ENCODE peak calls at places on chromosomes 3 and 15, in six cellular contexts. B is HCT116, F is GM12878, S is HepG2, U is K562, M is H1. Q is an unnamed sample. For H3K4me1, the result is how much of the 10 kb centered on the place peaks cover.

GRCh38 chr3:56157693-56158092 is 310.6 kb downstream of the ERC2 start:
- DNase-seq in B (no peak), U (no peak), M (no peak), S (no peak), F (peak), Q (no peak)

GRCh38 chr3:44065311-44065710 is 176.4 kb upstream of the TOPAZ1 start:
- DNase-seq in M (no peak), F (no peak), S (no peak), B (no peak), U (no peak), Q (no peak)

GRCh38 chr15:70672081-70672480 is 91.3 kb downstream of the UACA start:
- DNase-seq in U (no peak), M (no peak), B (no peak), F (peak), S (no peak), Q (no peak)

GRCh38 chr3:139808196-139808595 is 126.8 kb upstream of the CLSTN2 start:
- DNase-seq in B (no peak), F (no peak), M (no peak), U (no peak), S (no peak), Q (no peak)

GRCh38 chr3:100006570-100007271 is 107.6 kb downstream of the FILIP1L start:
- DNase-seq in M (no peak), F (no peak), S (peak), B (no peak), U (no peak), Q (no peak)

GRCh38 chr3:23856286-23856685 is 50.5 kb downstream of the UBE2E1 start:
- DNase-seq in M (no peak), B (no peak), F (no peak), U (no peak), S (no peak), Q (no peak)

GRCh38 chr3:133047980-133048379 is 9.8 kb downstream of the TMEM108 start:
- DNase-seq in U (no peak), S (no peak), M (no peak), F (no peak), B (no peak), Q (no peak)

GRCh38 chr3:42600958-42601675 is 631 bp downstream of the NKTR start:
- DNase-seq in B (no peak), U (no peak), S (peak), F (no peak), M (peak), Q (peak)

GRCh38 chr3:30664449-30664848 is 58.0 kb downstream of the TGFBR2 start:
- DNase-seq in U (no peak), S (no peak), M (no peak), F (no peak), B (no peak), Q (no peak)

GRCh38 chr3:49707113-49707480 is 12.4 kb downstream of the AMIGO3 start:
- DNase-seq in F (no peak), B (no peak), S (no peak), U (no peak), M (no peak), Q (no peak)

GRCh38 chr3:30793755-30794154 is 100.7 kb downstream of the GADL1 start:
- DNase-seq in F (no peak), B (no peak), S (no peak), M (no peak), U (no peak), Q (no peak)

GRCh38 chr15:41438206-41438605 is 21.3 kb downstream of the RTF1 start:
- DNase-seq in F (no peak), U (peak), M (no peak), B (no peak), S (no peak), Q (no peak)

GRCh38 chr3:36843065-36844051 is 79.0 kb upstream of the DCLK3 start:
- DNase-seq in U (peak), M (peak), B (peak), F (peak), S (peak), Q (peak)

GRCh38 chr15:48785195-48785594 is 25.7 kb downstream of the CEP152 start:
- DNase-seq in F (no peak), M (no peak), U (no peak), S (no peak), B (no peak), Q (no peak)

GRCh38 chr15:60444289-60444912 is 34.5 kb downstream of the ICE2 start:
- DNase-seq in M (no peak), F (no peak), B (no peak), U (no peak), S (peak), Q (no peak)

GRCh38 chr15:57551717-57552677 is 39.7 kb upstream of the MYZAP start:
- DNase-seq in B (peak), S (peak), F (no peak), U (no peak), M (peak), Q (peak)

GRCh38 chr15:33279613-33280205 is 31.1 kb upstream of the RYR3 start:
- DNase-seq in M (no peak), U (no peak), F (no peak), S (no peak), B (no peak), Q (no peak)

GRCh38 chr15:33283603-33284002 is 27.2 kb upstream of the RYR3 start:
- DNase-seq in M (no peak), S (no peak), B (no peak), U (no peak), F (no peak), Q (no peak)

GRCh38 chr15:33277689-33278088 is 33.1 kb upstream of the RYR3 start:
- DNase-seq in F (no peak), M (no peak), S (no peak), B (no peak), U (no peak), Q (no peak)

GRCh38 chr15:33282226-33283020 is 28.3 kb upstream of the RYR3 start:
- DNase-seq in B (no peak), S (no peak), U (no peak), M (no peak), F (no peak), Q (no peak)

DNA sequence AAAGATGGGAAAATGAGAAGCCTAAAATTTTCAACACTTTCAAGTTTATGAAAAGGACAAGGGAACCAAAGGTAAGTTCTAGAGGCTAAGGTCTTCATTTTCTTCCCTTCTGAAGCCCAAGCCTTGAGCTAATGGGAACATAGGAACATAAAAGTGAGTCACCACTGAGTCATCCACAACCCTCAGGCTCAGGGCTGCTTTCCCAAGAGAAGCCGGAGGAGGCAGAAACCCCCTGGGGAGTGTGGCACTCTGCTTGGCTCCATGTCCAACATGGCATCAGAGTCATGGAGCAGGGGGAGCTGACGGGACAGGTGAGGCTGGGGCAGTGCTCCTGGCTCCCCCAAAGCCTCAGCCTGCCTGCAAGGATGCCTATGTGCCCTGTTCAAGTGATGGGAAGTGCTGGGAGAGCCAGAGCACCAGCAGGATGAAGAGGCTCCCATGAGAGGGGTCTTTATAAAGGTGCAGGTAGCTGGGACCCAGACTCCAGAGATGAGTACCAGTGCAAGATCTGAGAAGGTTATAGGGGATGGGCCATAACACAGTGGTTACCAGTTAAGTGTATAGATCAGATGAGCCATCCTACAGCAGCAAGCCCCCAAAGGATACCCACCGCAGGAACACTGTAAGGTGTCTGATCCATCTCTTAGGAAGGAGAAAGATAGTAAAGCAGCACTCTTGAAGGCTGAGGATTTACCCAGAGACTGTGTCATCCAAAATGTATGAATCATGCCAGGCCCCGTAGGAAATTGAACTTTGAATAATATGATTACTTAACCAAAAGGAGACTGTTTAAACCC is 31.8 kb upstream of the RYR3 start:
- DNase-seq in M (peak), F (no peak), S (no peak), U (no peak), B (peak), Q (peak)
- TF ChIP-seq ZNF274 in M (no peak), F (no peak), S (no peak), U (no peak), B (no peak), Q (no peak)

GRCh38 chr15:72733941-72734738 is 48.1 kb downstream of the BBS4 start:
- DNase-seq in F (no peak), U (no peak), M (no peak), S (no peak), B (no peak), Q (no peak)

GRCh38 chr15:72740202-72740601 is 43.4 kb downstream of the ADPGK start:
- DNase-seq in S (no peak), U (no peak), F (peak), M (no peak), B (no peak), Q (no peak)

GRCh38 chr15:72735111-72735510 is 48.4 kb downstream of the ADPGK start:
- DNase-seq in F (no peak), M (no peak), U (no peak), B (no peak), S (no peak), Q (no peak)

GRCh38 chr15:72732554-72732953 is 46.5 kb downstream of the BBS4 start:
- DNase-seq in F (no peak), M (no peak), B (no peak), S (no peak), U (no peak), Q (no peak)

GRCh38 chr15:72737723-72738122 is 45.8 kb downstream of the ADPGK start:
- DNase-seq in F (no peak), M (no peak), B (no peak), U (no peak), S (no peak), Q (no peak)
- H3K4me1 ChIP-seq in F (under half), M (under half), B (under half), U (under half), S (under half), Q (under half)

GRCh38 chr3:12005951-12006625 is 1.9 kb downstream of the SYN2 start:
- DNase-seq in F (no peak), U (no peak), S (no peak), M (no peak), B (no peak), Q (no peak)

GRCh38 chr3:12002912-12003311 is 1.3 kb upstream of the SYN2 start:
- DNase-seq in B (no peak), S (no peak), M (no peak), U (no peak), F (no peak), Q (no peak)

DNA sequence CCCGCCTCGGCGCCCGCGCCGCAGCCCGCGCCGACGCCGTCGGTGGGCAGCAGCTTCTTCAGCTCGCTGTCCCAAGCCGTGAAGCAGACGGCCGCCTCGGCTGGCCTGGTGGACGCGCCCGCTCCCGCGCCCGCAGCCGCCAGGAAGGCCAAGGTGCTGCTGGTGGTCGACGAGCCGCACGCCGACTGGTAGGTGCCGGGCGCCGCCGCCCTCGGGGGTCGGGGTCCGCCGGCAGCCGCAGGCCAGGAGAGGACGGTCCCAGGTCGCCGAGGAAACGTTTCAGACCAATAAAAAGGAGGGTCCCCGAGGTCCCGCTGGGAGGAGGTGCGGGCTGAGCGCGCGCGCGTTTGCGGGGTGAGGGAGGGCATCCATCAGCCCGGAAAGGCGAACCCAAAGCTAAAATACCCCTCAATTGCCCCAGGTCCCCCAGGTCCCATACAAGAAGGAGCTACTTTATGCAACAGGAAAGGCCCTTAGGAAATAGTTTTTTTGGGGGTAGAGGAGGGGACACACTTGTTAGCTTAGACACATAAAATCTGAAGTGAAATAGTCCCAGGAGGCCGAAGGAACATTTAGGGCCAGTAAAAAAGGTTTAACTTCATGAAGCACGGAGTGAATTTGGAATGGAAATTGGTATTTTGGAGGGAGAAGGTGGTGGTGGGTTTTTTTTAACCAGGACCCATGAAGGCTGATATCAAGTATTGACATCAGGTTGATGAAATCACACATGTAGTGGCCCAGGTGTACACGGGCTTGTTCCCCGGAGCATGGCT is 739 bp downstream of the SYN2 start:
- DNase-seq in F (no peak), U (no peak), S (no peak), M (no peak), B (no peak), Q (no peak)
- TF ChIP-seq ZNF274 in F (no peak), U (no peak), S (no peak), M (no peak), B (no peak), Q (no peak)

DNA sequence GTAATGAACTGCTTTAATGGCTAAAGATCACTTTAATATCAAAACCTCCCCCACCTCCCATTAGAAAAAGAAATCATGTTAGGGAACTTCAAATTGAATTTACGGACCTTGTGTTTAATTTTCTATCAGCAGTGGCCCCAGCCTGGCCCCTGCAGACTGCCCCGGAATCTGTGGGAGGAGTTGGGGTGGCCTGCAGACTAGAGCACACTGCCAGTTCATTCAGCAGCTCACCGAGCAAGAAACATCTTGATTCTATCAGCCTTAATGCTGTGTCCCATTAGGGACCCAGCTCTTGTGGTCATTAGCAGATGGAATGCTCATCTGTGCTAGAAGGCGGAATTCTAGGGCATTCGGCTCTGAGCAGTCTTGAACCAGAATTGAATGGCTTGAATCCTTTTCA is 54.2 kb downstream of the FLNB start:
- DNase-seq in F (no peak), U (no peak), B (no peak), M (no peak), S (no peak), Q (no peak)
- H3K4me1 ChIP-seq in F (under half), U (under half), B (under half), M (under half), S (half or more), Q (under half)

DNA sequence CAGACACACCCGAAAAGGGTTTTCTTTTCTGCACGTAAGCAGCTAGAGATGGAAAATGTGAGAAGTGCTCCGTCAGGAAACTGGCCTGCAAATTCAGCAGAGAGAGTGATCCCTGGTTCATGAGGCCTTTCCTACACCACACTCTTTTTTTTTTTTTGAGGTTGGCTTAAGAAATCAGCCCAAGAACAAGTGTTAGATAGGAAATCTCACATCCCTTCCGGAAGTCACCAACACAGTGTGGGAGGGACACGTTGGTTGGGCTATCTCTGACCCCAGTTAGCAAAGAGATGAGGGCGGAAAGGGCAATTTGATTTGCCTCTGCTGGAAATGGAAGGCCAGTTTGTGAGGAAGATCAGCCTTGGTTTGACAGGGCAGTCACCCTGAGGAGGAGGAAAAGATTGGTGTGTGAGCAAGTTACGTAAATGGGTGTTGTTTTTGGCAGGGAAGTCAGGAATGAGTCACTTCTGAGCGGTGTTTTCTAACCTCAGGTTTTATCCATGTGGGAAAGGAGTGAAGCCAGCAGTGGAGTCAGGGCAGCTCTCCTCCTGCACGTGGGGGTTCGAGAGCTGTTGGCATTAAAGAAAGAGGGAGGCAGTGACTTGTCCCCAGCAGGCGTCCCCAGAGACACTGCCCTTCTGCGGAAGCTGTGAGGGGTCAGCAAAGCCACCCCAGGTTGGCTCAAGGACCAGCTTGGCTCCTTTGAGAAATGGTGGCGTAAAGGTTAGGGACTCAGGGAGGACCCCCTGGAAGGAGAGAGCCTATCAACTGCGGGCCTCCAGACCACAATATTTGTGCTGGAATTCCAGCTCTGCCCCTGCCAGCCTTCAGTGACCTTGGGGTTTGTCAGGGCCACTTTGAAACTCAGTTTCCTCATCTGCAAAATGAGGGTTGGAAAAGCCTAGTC is 237.6 kb upstream of the BHLHE40 start:
- DNase-seq in S (peak), B (peak), U (peak), F (no peak), M (no peak), Q (no peak)
- TF ChIP-seq ZNF274 in S (no peak), B (no peak), U (no peak), F (no peak), M (no peak), Q (no peak)

GRCh38 chr15:68793776-68794175 is 26.9 kb downstream of the ANP32A start:
- DNase-seq in F (no peak), M (no peak), U (no peak), S (no peak), B (no peak), Q (no peak)
- H3K4me1 ChIP-seq in F (half or more), M (half or more), U (under half), S (half or more), B (under half), Q (under half)

DNA sequence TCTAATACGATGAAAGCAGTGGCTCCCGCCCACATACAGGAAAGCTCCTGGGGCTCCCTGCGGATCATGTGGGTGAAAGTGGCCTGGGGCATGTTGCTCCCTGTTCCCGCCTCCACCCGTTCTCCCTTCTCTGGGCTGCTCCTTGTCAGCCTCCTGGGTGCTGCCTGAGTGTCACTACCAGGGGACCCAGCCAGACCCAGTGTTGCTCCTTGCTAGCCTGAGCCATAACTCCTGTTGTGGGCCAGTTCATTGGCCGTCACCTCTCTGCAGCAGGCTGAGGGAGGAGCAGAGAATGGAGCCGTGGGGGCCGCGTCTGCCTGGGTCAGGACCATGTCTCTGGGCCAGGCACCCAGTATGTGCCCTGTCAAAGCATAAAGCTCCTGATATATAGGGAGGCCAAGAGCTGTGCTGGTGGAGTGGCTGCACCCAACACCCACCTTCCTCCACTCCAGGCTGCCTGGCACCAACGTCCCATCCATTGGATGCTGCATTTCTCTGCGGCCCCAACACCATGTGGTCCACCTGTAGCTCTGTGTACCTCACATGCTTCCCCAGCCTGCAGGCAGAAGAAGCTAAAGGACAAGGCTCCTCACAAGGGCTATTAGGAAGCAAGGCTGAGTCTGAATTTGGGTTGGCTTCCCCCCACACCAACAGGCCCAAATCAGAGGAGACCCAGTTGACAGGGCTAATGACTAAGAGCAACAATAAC is 40.5 kb downstream of the KLF13 start:
- DNase-seq in S (no peak), M (no peak), F (no peak), U (no peak), B (no peak), Q (no peak)
- TF ChIP-seq ZNF274 in S (no peak), M (no peak), F (no peak), U (no peak), B (no peak), Q (no peak)

Q was measured in NT2/D1.